ENCODE peak calls at places on chromosomes 3 and 15, in nine cellular contexts. X is foreskin fibroblast; I is GM06990; O is astrocyte of the spinal cord; Z is nephron progenitor cell; S is endothelial cell; Y is fibroblast of lung; B is hepatocyte; V is CD8-positive, alpha-beta T cell. J is an unnamed sample.

GRCh38 chr15:62999923-63000484 is 42.5 kb upstream of the TPM1 start:
- DNase-seq in O (no peak), I (no peak), V (no peak), Z (no peak), Y (no peak), S (no peak), X (no peak), B (no peak), J (no peak)

GRCh38 chr3:11335056-11335608 is 62.9 kb downstream of the ATG7 start:
- DNase-seq in I (peak), S (peak), Y (peak), B (peak), X (peak), V (no peak), Z (peak), O (peak), J (peak)

GRCh38 chr15:25178835-25179672 is 224.3 kb downstream of the SNRPN start:
- DNase-seq in Y (no peak), X (no peak), S (no peak), B (no peak), O (no peak), I (no peak), V (no peak), Z (no peak), J (no peak)

GRCh38 chr3:50805321-50805720 is 130.6 kb downstream of the DOCK3 start:
- DNase-seq in B (no peak), I (no peak), Z (no peak), V (no peak), X (no peak), S (no peak), Y (no peak), O (no peak), J (no peak)

GRCh38 chr3:195012571-195012970 is 258.4 kb downstream of the XXYLT1 start:
- DNase-seq in B (no peak), Z (no peak), Y (no peak), X (no peak), O (no peak), I (no peak), S (no peak), V (no peak), J (no peak)

GRCh38 chr3:171561601-171562323 is 101.6 kb upstream of the TNIK start:
- DNase-seq in I (peak), X (no peak), B (no peak), V (no peak), S (no peak), Y (no peak), Z (no peak), O (no peak), J (no peak)

GRCh38 chr15:67768592-67768991 is 56.7 kb upstream of the SKOR1 start:
- DNase-seq in I (no peak), S (no peak), B (no peak), Y (no peak), X (no peak), V (no peak), Z (no peak), O (no peak), J (no peak)

GRCh38 chr15:63157891-63158431 is 684 bp upstream of the RPS27L start:
- DNase-seq in Y (peak), X (peak), V (no peak), I (no peak), Z (peak), B (peak), O (peak), S (peak), J (peak)

GRCh38 chr3:194689493-194689901 is 3.8 kb downstream of the FAM43A start:
- DNase-seq in Y (peak), O (peak), V (peak), B (peak), S (no peak), I (peak), X (peak), Z (no peak), J (peak)

GRCh38 chr3:150483226-150483625 is 63.1 kb downstream of the SERP1 start:
- DNase-seq in Z (no peak), I (no peak), S (no peak), B (no peak), V (no peak), O (no peak), X (no peak), Y (peak), J (no peak)

GRCh38 chr3:180590396-180590795 is 11.6 kb upstream of the TTC14 start:
- DNase-seq in V (no peak), O (no peak), I (no peak), S (no peak), X (no peak), Z (no peak), B (no peak), Y (no peak), J (no peak)

GRCh38 chr3:194102436-194102835 is 33.5 kb upstream of the HES1 start:
- DNase-seq in S (no peak), O (no peak), Y (no peak), I (no peak), Z (no peak), X (no peak), V (no peak), B (no peak), J (no peak)

DNA sequence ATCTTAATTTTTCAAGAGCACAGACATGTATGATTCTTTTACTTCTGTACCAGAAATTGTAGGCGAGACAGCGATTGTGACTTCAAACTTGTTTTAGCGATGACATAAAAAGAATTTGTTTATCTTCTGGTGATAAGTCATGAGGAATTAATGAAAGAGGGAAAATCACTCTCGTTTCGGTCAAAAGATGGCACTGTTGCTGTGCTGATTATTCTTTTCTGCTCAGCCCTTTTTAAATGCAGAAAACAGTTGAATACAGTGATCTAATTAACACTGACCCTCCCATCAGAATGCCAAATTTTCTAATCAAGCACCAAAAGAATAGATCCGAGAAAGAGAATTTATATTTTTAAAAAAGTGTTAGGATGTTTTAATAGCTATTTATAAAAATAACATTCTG is 52.6 kb downstream of the NSUN3 start:
- DNase-seq in X (peak), B (peak), S (peak), I (no peak), O (peak), Z (no peak), V (no peak), Y (peak), J (peak)
- TF ChIP-seq CTCF in X (peak), B (peak), S (no peak), I (no peak), O (peak), Z (no peak), V (no peak), Y (peak), J (peak)

GRCh38 chr3:38002291-38002876 is 11.8 kb downstream of the VILL start:
- DNase-seq in B (no peak), X (no peak), Z (peak), O (no peak), V (no peak), S (no peak), I (no peak), Y (no peak), J (no peak)

GRCh38 chr3:38000242-38000916 is 9.8 kb downstream of the VILL start:
- DNase-seq in I (no peak), S (no peak), Y (no peak), B (no peak), V (no peak), X (no peak), Z (no peak), O (no peak), J (no peak)

GRCh38 chr3:38002940-38003339 is 12.4 kb downstream of the VILL start:
- DNase-seq in V (no peak), Z (no peak), I (no peak), B (no peak), Y (no peak), S (no peak), O (no peak), X (no peak), J (no peak)

GRCh38 chr3:38000965-38001455 is 10.4 kb downstream of the VILL start:
- DNase-seq in B (no peak), Y (no peak), I (no peak), O (no peak), S (no peak), V (no peak), X (no peak), Z (no peak), J (no peak)

GRCh38 chr3:38001456-38002081 is 11.0 kb downstream of the VILL start:
- DNase-seq in I (no peak), Z (peak), V (no peak), Y (no peak), X (no peak), O (no peak), S (no peak), B (no peak), J (no peak)
- TF ChIP-seq CTCF in I (no peak), Z (peak), V (no peak), Y (peak), X (no peak), O (peak), S (peak), B (peak), J (peak)

GRCh38 chr3:112531358-112531781 is 30.4 kb downstream of the ATG3 start:
- DNase-seq in V (no peak), Z (no peak), O (peak), I (no peak), S (no peak), Y (peak), B (peak), X (peak), J (peak)
- TF ChIP-seq CTCF in V (peak), Z (peak), O (peak), I (peak), S (peak), Y (no peak), B (peak), X (peak), J (peak)

GRCh38 chr3:132160218-132160617 is 125.4 kb upstream of the CPNE4 start:
- DNase-seq in X (no peak), Z (no peak), O (peak), I (no peak), V (no peak), B (no peak), Y (peak), S (no peak), J (peak)

GRCh38 chr3:132164469-132165092 is 129.8 kb upstream of the CPNE4 start:
- DNase-seq in Y (peak), S (no peak), B (peak), O (peak), X (peak), I (no peak), V (no peak), Z (no peak), J (peak)

GRCh38 chr3:132161608-132162007 is 126.8 kb upstream of the CPNE4 start:
- DNase-seq in S (no peak), B (no peak), V (no peak), Y (no peak), O (no peak), I (no peak), Z (no peak), X (peak), J (peak)
- TF ChIP-seq CTCF in S (no peak), B (no peak), V (no peak), Y (no peak), O (no peak), I (no peak), Z (no peak), X (no peak), J (no peak)

GRCh38 chr3:100185847-100186246 is 71.5 kb upstream of the FILIP1L start:
- DNase-seq in I (no peak), B (no peak), V (no peak), S (no peak), O (no peak), Z (no peak), Y (no peak), X (no peak), J (no peak)
- TF ChIP-seq CTCF in I (no peak), B (no peak), V (no peak), S (no peak), O (no peak), Z (no peak), Y (no peak), X (no peak), J (peak)

DNA sequence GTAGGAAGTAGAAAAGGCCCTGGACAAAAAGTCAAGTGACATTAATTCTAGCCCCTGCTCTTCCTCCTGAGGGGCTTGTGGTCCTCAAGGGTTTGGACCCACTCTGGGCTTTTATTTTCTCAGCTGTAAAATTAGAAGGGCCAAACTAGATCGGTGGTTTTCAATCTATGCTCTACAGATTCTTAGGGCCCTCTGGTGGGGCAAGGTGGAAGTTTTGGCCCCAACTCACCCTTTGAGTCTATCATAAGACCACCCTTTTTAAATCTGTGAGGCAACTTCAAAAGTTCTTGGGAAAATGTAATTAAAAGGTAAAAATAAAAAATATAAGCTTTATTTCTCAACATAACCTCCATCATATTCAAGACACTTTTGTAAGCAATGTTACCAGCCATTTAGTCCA is 25.6 kb upstream of the CFAP161 start:
- DNase-seq in S (peak), X (no peak), B (no peak), I (no peak), Y (no peak), O (no peak), V (no peak), Z (peak), J (peak)
- TF ChIP-seq CTCF in S (peak), X (peak), B (peak), I (peak), Y (peak), O (peak), V (peak), Z (peak), J (peak)

GRCh38 chr15:91853968-91854943 is 748 bp downstream of the SLCO3A1 start:
- DNase-seq in S (peak), B (peak), I (no peak), Z (peak), O (peak), V (no peak), Y (peak), X (peak), J (no peak)
- TF ChIP-seq CTCF in S (no peak), B (peak), I (no peak), Z (no peak), O (no peak), V (no peak), Y (no peak), X (no peak), J (no peak)

GRCh38 chr3:49028673-49029562 is at the start of gene IMPDH2:
- DNase-seq in S (peak), X (peak), B (peak), Y (peak), V (peak), Z (peak), I (peak), O (peak), J (peak)
- TF ChIP-seq CTCF in S (no peak), X (no peak), B (peak), Y (no peak), V (no peak), Z (no peak), I (peak), O (peak), J (peak)

DNA sequence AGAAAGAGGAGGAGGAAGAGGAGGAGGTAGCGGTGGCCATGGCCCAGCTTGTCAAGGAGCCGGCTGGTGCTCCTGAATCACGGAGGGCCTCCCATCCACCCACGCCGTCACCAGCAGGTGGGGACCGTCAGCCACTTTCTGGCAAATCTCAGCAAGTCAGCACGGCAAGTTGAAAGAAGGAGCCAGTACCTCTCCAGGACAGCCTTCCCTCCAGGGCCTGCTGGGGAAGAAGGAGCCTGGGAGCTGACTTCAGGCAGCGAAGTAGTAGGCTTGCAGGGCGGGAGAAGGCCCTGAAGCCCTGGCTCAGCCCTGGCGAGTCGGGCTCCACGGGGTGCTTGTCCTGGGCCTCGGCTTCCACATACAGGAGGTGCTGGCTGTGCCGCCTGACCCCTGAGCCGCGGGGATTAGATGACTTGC is 99.2 kb upstream of the TRPM1 start:
- DNase-seq in Z (peak), S (peak), B (peak), I (peak), O (peak), V (peak), X (no peak), Y (peak), J (peak)
- TF ChIP-seq CTCF in Z (peak), S (no peak), B (peak), I (peak), O (peak), V (peak), X (peak), Y (peak), J (peak)